ENCODE peak calls at places on chromosomes 16 and 17, in nine cellular contexts. R, N, B, W, P, J, F, C and L are unnamed samples.

GRCh38 chr17:49031965-49032928 is 35.1 kb downstream of the IGF2BP1 start:
- DNase-seq in R (peak), N (no peak), B (peak), W (peak), P (no peak), J (no peak), F (peak), C (peak), L (no peak)

GRCh38 chr16:13307255-13307654 is 405.9 kb downstream of the SHISA9 start:
- DNase-seq in R (no peak), N (no peak), B (no peak), W (peak), P (no peak), J (no peak), F (no peak), C (no peak), L (no peak)

GRCh38 chr17:8966926-8967325 is 1.4 kb upstream of the PIK3R5 start:
- DNase-seq in R (no peak), N (no peak), B (no peak), W (no peak), P (no peak), J (no peak), F (peak), C (no peak), L (no peak)

GRCh38 chr16:11254913-11255736 is 879 bp downstream of the SOCS1 start:
- DNase-seq in R (no peak), N (peak), B (peak), W (peak), P (peak), J (peak), F (no peak), C (peak), L (peak)

GRCh38 chr17:15233022-15233805 is 31.9 kb downstream of the PMP22 start:
- DNase-seq in R (peak), N (no peak), B (no peak), W (peak), P (no peak), J (no peak), F (peak), C (no peak), L (no peak)

GRCh38 chr17:30415491-30415890 is 36.8 kb downstream of the CPD start:
- DNase-seq in R (no peak), N (no peak), B (no peak), W (no peak), P (no peak), J (no peak), F (no peak), C (no peak), L (no peak)

GRCh38 chr16:65336169-65336568 is 214.3 kb upstream of the CDH11 start:
- DNase-seq in R (no peak), N (no peak), B (no peak), W (no peak), P (no peak), J (no peak), F (no peak), C (no peak), L (no peak)

GRCh38 chr16:73040136-73040535 is 7.8 kb downstream of the ZFHX3 start:
- DNase-seq in R (no peak), N (no peak), B (peak), W (no peak), P (no peak), J (no peak), F (no peak), C (no peak), L (peak)

GRCh38 chr17:42536048-42536371 is at the start of gene NAGLU:
- DNase-seq in R (peak), N (peak), B (peak), W (peak), P (peak), J (peak), F (peak), C (peak), L (peak)

GRCh38 chr17:74746922-74747321 is 1.5 kb upstream of the NHERF1 start:
- DNase-seq in R (no peak), N (no peak), B (no peak), W (no peak), P (no peak), J (no peak), F (peak), C (no peak), L (no peak)

GRCh38 chr17:48100591-48101011 is 677 bp downstream of the CBX1 start:
- DNase-seq in R (peak), N (no peak), B (peak), W (peak), P (no peak), J (no peak), F (no peak), C (no peak), L (peak)

GRCh38 chr16:66247516-66248089 is 118.9 kb upstream of the CDH5 start:
- DNase-seq in R (no peak), N (no peak), B (no peak), W (no peak), P (no peak), J (no peak), F (no peak), C (no peak), L (peak)